ENCODE peak calls at places on chromosomes 13 and 19, in eight cellular contexts. C is AG10803, G is T-helper 2 cell, J is activated B cell treated with CpG ODN at 0.5 μM for 24 hours, D is upper lobe of left lung, L is RKO, A is AG04450, N is ascending aorta. K is an unnamed sample.
A peak's percentile ranks its signal among the peaks of the same experiment; 100 is the strongest.

GRCh38 chr13:30739646-30740642 is 4.6 kb downstream of the ALOX5AP start:
- DNase-seq in C (peak; percentile 55), G (peak; percentile 75), J (no peak), D (no peak), L (peak; percentile 56), A (peak; percentile 86), N (no peak), K (no peak)

GRCh38 chr13:27018882-27019281 is 152.7 kb downstream of the USP12 start:
- DNase-seq in C (no peak), G (no peak), J (no peak), D (no peak), L (no peak), A (no peak), N (no peak), K (no peak)

GRCh38 chr19:46882034-46882433 is 21.2 kb downstream of the ARHGAP35 start:
- DNase-seq in C (no peak), G (no peak), J (no peak), D (no peak), L (no peak), A (no peak), N (no peak), K (no peak)

GRCh38 chr13:91647361-91647970 is 249.0 kb downstream of the GPC5 start:
- DNase-seq in C (no peak), G (no peak), J (no peak), D (no peak), L (peak; percentile 35), A (no peak), N (no peak), K (peak; percentile 10)

GRCh38 chr19:6711605-6712004 is 8.8 kb downstream of the C3 start:
- DNase-seq in C (no peak), G (no peak), J (no peak), D (no peak), L (no peak), A (no peak), N (no peak), K (no peak)

GRCh38 chr13:31627097-31627496 is 112.2 kb upstream of the RXFP2 start:
- DNase-seq in C (peak; percentile 36), G (no peak), J (no peak), D (no peak), L (no peak), A (no peak), N (no peak), K (no peak)

GRCh38 chr13:66994498-66995365 is 235.4 kb downstream of the PCDH9 start:
- DNase-seq in C (no peak), G (no peak), J (no peak), D (no peak), L (no peak), A (no peak), N (no peak), K (no peak)

GRCh38 chr19:39127812-39128510 is 2.4 kb downstream of the PAK4 start:
- DNase-seq in C (peak; percentile 16), G (no peak), J (no peak), D (peak; percentile 35), L (no peak), A (no peak), N (no peak), K (no peak)

GRCh38 chr19:7292352-7292949 is 1.8 kb downstream of the INSR start:
- DNase-seq in C (no peak), G (no peak), J (no peak), D (no peak), L (no peak), A (no peak), N (no peak), K (no peak)

GRCh38 chr19:47071731-47072130 is 23.3 kb upstream of the TMEM160 start:
- DNase-seq in C (no peak), G (no peak), J (no peak), D (no peak), L (no peak), A (no peak), N (no peak), K (no peak)

GRCh38 chr19:10500247-10500592 is 2.9 kb downstream of the KEAP1 start:
- DNase-seq in C (no peak), G (no peak), J (no peak), D (no peak), L (no peak), A (no peak), N (no peak), K (no peak)

GRCh38 chr19:38727868-38728660 is 16.2 kb downstream of the CAPN12 start:
- DNase-seq in C (no peak), G (no peak), J (no peak), D (no peak), L (no peak), A (no peak), N (no peak), K (no peak)

GRCh38 chr19:14072535-14073231 is at the start of gene MISP3:
- DNase-seq in C (no peak), G (no peak), J (peak; percentile 40), D (peak; percentile 89), L (no peak), A (no peak), N (no peak), K (no peak)

GRCh38 chr13:76667551-76667950 is 218.7 kb downstream of the KCTD12 start:
- DNase-seq in C (peak; percentile 77), G (no peak), J (no peak), D (no peak), L (peak; percentile 30), A (peak; percentile 29), N (no peak), K (no peak)

GRCh38 chr19:6458695-6459355 is 767 bp downstream of the SLC25A23 start:
- DNase-seq in C (no peak), G (no peak), J (no peak), D (peak; percentile 43), L (peak; percentile 35), A (no peak), N (no peak), K (no peak)

GRCh38 chr13:65600702-65601101 is 1629.4 kb downstream of the PCDH9 start:
- DNase-seq in C (peak; percentile 32), G (no peak), J (no peak), D (no peak), L (no peak), A (peak; percentile 33), N (no peak), K (no peak)

GRCh38 chr19:46932346-46932745 is 71.5 kb downstream of the ARHGAP35 start:
- DNase-seq in C (peak; percentile 54), G (no peak), J (no peak), D (no peak), L (peak; percentile 74), A (no peak), N (no peak), K (no peak)

GRCh38 chr19:49362048-49362925 is at the start of gene TEAD2:
- DNase-seq in C (peak; percentile 46), G (no peak), J (peak; percentile 51), D (peak; percentile 73), L (peak; percentile 77), A (no peak), N (no peak), K (peak; percentile 61)

K was measured in progenitor cell of endocrine pancreas.